ENCODE peak calls at places on chromosomes 4 and X, in ten cellular contexts. J is GM06990, H is heart left ventricle, T is stomach, F is PC-3, B is AG04450, X is endodermal cell, D is gastrocnemius medialis, P is keratinocyte, R is mammary epithelial cell. G is an unnamed sample.

GRCh38 chr4:7646384-7647061 is 211.8 kb upstream of the PSAPL1 start:
- DNase-seq in J (no peak), H (no peak), T (no peak), F (no peak), B (no peak), X (no peak), D (no peak), P (no peak), R (no peak), G (no peak)

GRCh38 chrX:150257348-150258175 is 105.6 kb upstream of the MAMLD1 start:
- DNase-seq in J (no peak), H (no peak), T (no peak), F (no peak), B (no peak), X (peak), D (no peak), P (no peak), R (no peak), G (no peak)

GRCh38 chr4:175054980-175055379 is 136.8 kb downstream of the ADAM29 start:
- DNase-seq in J (no peak), H (peak), T (no peak), F (no peak), B (no peak), X (peak), D (no peak), P (no peak), R (no peak), G (no peak)

GRCh38 chr4:98260047-98260578 is 1.1 kb upstream of the RAP1GDS1 start:
- DNase-seq in J (peak), H (peak), T (peak), F (peak), B (no peak), X (peak), D (peak), P (no peak), R (no peak), G (no peak)

GRCh38 chrX:31932769-31933168 is 860.9 kb upstream of the FTHL17 start:
- DNase-seq in J (no peak), H (no peak), T (no peak), F (no peak), B (no peak), X (no peak), D (no peak), P (no peak), R (no peak), G (no peak)

GRCh38 chr4:41360911-41361830 is 104.4 kb downstream of the UCHL1 start:
- DNase-seq in J (peak), H (peak), T (peak), F (peak), B (no peak), X (peak), D (peak), P (no peak), R (peak), G (peak)

GRCh38 chr4:170698334-170698733 is 608.6 kb upstream of the AADAT start:
- DNase-seq in J (no peak), H (no peak), T (no peak), F (no peak), B (no peak), X (no peak), D (no peak), P (no peak), R (no peak), G (no peak)

GRCh38 chr4:144578681-144579080 is 67.3 kb upstream of the HHIP start:
- DNase-seq in J (no peak), H (no peak), T (no peak), F (peak), B (no peak), X (no peak), D (no peak), P (no peak), R (no peak), G (no peak)

GRCh38 chrX:18041656-18042055 is 179.0 kb downstream of the BEND2 start:
- DNase-seq in J (no peak), H (no peak), T (no peak), F (peak), B (no peak), X (no peak), D (no peak), P (no peak), R (no peak), G (no peak)

GRCh38 chr4:173237722-173238121 is 69.1 kb downstream of the GALNT7 start:
- DNase-seq in J (no peak), H (no peak), T (no peak), F (no peak), B (no peak), X (no peak), D (no peak), P (no peak), R (no peak), G (no peak)

GRCh38 chr4:147054241-147054902 is 108.7 kb upstream of the TTC29 start:
- DNase-seq in J (no peak), H (no peak), T (no peak), F (peak), B (no peak), X (no peak), D (no peak), P (no peak), R (no peak), G (peak)

GRCh38 chrX:115940348-115940747 is 230.2 kb upstream of the AGTR2 start:
- DNase-seq in J (peak), H (no peak), T (no peak), F (no peak), B (no peak), X (no peak), D (no peak), P (no peak), R (no peak), G (peak)

GRCh38 chr4:106312997-106313522 is 2.9 kb downstream of the TBCK start:
- DNase-seq in J (no peak), H (no peak), T (no peak), F (no peak), B (no peak), X (no peak), D (no peak), P (no peak), R (no peak), G (no peak)

GRCh38 chr4:159105063-159105414 is 2.2 kb downstream of the RAPGEF2 start:
- DNase-seq in J (no peak), H (no peak), T (no peak), F (peak), B (no peak), X (no peak), D (no peak), P (no peak), R (peak), G (no peak)

GRCh38 chr4:57044996-57045395 is 65.2 kb downstream of the IGFBP7 start:
- DNase-seq in J (no peak), H (no peak), T (no peak), F (peak), B (no peak), X (no peak), D (no peak), P (no peak), R (no peak), G (no peak)

GRCh38 chr4:19930742-19931141 is 321.0 kb upstream of the SLIT2 start:
- DNase-seq in J (no peak), H (no peak), T (no peak), F (no peak), B (no peak), X (no peak), D (no peak), P (no peak), R (no peak), G (no peak)

GRCh38 chr4:185128272-185129119 is 14.6 kb upstream of the SLC25A4 start:
- DNase-seq in J (peak), H (peak), T (no peak), F (no peak), B (no peak), X (peak), D (no peak), P (no peak), R (peak), G (no peak)

GRCh38 chr4:688695-689497 is at the start of gene SLC49A3:
- DNase-seq in J (no peak), H (peak), T (peak), F (no peak), B (no peak), X (peak), D (no peak), P (no peak), R (no peak), G (no peak)

GRCh38 chrX:26613951-26614350 is 398.0 kb downstream of the MAGEB5 start:
- DNase-seq in J (no peak), H (no peak), T (no peak), F (no peak), B (no peak), X (no peak), D (no peak), P (no peak), R (no peak), G (peak)

GRCh38 chrX:111100191-111100590 is 4.2 kb downstream of the PAK3 start:
- DNase-seq in J (no peak), H (no peak), T (no peak), F (peak), B (no peak), X (peak), D (no peak), P (no peak), R (peak), G (peak)

GRCh38 chrX:106177106-106177981 is 9.2 kb downstream of the PWWP3B start:
- DNase-seq in J (no peak), H (peak), T (no peak), F (no peak), B (no peak), X (peak), D (peak), P (no peak), R (no peak), G (no peak)

GRCh38 chr4:185210102-185210981 is 944 bp downstream of the SNX25 start:
- DNase-seq in J (peak), H (peak), T (peak), F (peak), B (no peak), X (peak), D (peak), P (no peak), R (peak), G (peak)

GRCh38 chr4:181860668-181861067 is 382.5 kb upstream of the TENM3 start:
- DNase-seq in J (no peak), H (no peak), T (no peak), F (no peak), B (no peak), X (no peak), D (no peak), P (no peak), R (no peak), G (no peak)

GRCh38 chr4:176150283-176150682 is 45.1 kb downstream of the SPATA4 start:
- DNase-seq in J (no peak), H (no peak), T (no peak), F (peak), B (no peak), X (no peak), D (no peak), P (no peak), R (peak), G (peak)

GRCh38 chr4:6917445-6918241 is 8.0 kb downstream of the TBC1D14 start:
- DNase-seq in J (peak), H (peak), T (peak), F (peak), B (no peak), X (peak), D (peak), P (no peak), R (no peak), G (peak)

GRCh38 chr4:16745009-16745408 is 153.4 kb downstream of the LDB2 start:
- DNase-seq in J (no peak), H (no peak), T (no peak), F (peak), B (peak), X (no peak), D (no peak), P (no peak), R (no peak), G (peak)

GRCh38 chr4:38867478-38868054 is at the start of gene FAM114A1:
- DNase-seq in J (peak), H (peak), T (peak), F (peak), B (no peak), X (peak), D (peak), P (no peak), R (peak), G (peak)

GRCh38 chr4:121370729-121371325 is 10.0 kb downstream of the QRFPR start:
- DNase-seq in J (no peak), H (peak), T (peak), F (peak), B (peak), X (peak), D (no peak), P (no peak), R (peak), G (peak)

GRCh38 chr4:53686521-53686920 is 95.2 kb upstream of the LNX1 start:
- DNase-seq in J (no peak), H (no peak), T (no peak), F (no peak), B (no peak), X (no peak), D (no peak), P (no peak), R (no peak), G (no peak)

GRCh38 chr4:186074189-186074588 is 5.2 kb downstream of the TLR3 start:
- DNase-seq in J (no peak), H (no peak), T (no peak), F (no peak), B (no peak), X (no peak), D (no peak), P (no peak), R (no peak), G (no peak)

GRCh38 chrX:84909151-84909550 is 94.5 kb upstream of the APOOL start:
- DNase-seq in J (no peak), H (no peak), T (no peak), F (no peak), B (no peak), X (no peak), D (no peak), P (no peak), R (no peak), G (peak)

DNA sequence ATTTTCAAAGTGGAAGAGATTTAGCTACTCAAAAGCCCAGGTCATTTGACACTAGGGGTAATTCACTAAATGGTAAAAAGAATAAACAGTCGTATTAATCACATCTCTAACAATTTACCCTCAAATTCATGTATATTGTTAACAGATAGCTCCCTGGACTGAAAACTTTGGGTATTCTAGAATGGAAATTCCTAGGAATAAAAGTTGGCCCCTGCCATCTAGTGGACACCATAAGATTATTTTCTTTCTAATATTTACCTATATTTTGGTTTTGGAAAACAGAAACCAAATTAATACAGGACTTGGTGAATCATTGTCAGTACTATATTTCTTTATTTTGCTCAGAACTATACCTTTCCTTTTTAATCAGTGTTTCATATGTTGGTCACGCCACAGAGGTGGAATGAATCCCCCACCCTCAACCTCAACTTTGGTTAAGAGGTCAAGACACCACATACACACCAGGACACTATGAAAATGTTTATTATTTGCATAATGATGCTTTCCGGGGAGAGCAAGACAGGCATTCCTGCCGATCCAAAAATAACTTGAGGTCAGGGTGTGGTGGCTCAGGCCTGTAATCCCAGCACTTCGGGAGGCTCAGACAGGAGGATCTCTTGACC is 96.2 kb upstream of the APOOL start:
- DNase-seq in J (no peak), H (no peak), T (no peak), F (peak), B (no peak), X (no peak), D (no peak), P (no peak), R (peak), G (peak)
- TF ChIP-seq CTCF in J (no peak), H (peak), T (no peak), F (peak), B (peak), X (peak), D (no peak), P (no peak), R (peak), G (peak)

GRCh38 chrX:100609591-100609990 is 24.9 kb downstream of the TNMD start:
- DNase-seq in J (no peak), H (no peak), T (no peak), F (peak), B (no peak), X (no peak), D (no peak), P (no peak), R (no peak), G (no peak)
- TF ChIP-seq CTCF in J (peak), H (peak), T (no peak), F (peak), B (no peak), X (peak), D (no peak), P (no peak), R (no peak), G (peak)

GRCh38 chrX:132740316-132741123 is 217.9 kb downstream of the HS6ST2 start:
- DNase-seq in J (no peak), H (no peak), T (no peak), F (peak), B (no peak), X (no peak), D (no peak), P (no peak), R (no peak), G (peak)
- TF ChIP-seq CTCF in J (peak), H (peak), T (no peak), F (peak), B (peak), X (peak), D (peak), P (peak), R (peak), G (peak)

GRCh38 chrX:125436855-125437254 is 117.2 kb downstream of the TEX13C start:
- DNase-seq in J (no peak), H (no peak), T (no peak), F (peak), B (no peak), X (no peak), D (no peak), P (no peak), R (peak), G (peak)
- TF ChIP-seq CTCF in J (peak), H (no peak), T (no peak), F (peak), B (no peak), X (peak), D (no peak), P (no peak), R (no peak), G (peak)

GRCh38 chr4:47786958-47787370 is 50.9 kb downstream of the CORIN start:
- DNase-seq in J (peak), H (no peak), T (no peak), F (no peak), B (no peak), X (no peak), D (no peak), P (no peak), R (no peak), G (no peak)
- TF ChIP-seq CTCF in J (no peak), H (no peak), T (no peak), F (no peak), B (no peak), X (no peak), D (no peak), P (no peak), R (no peak), G (no peak)

GRCh38 chr4:169345207-169345788 is 74.5 kb upstream of the SH3RF1 start:
- DNase-seq in J (no peak), H (no peak), T (no peak), F (peak), B (no peak), X (no peak), D (no peak), P (peak), R (peak), G (peak)
- TF ChIP-seq CTCF in J (no peak), H (no peak), T (no peak), F (no peak), B (no peak), X (no peak), D (no peak), P (no peak), R (no peak), G (no peak)

DNA sequence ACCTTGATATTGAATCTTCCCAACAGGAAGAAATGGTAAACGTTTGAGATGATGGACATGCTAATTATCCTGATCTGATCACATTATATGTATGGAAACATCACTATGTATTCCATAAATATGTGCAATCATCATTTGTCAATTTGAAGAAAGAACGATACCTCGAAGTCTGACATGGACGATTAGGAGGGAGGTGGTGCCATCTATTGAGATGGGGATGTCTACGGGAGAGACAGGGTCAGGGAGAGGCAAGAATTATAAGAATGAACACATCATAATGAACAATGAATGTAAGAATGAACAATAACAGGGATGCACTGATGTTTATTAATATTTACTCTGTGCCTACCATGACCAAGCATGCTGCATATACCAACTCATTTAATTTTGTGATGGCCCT is 93.7 kb upstream of the SOD3 start:
- DNase-seq in J (no peak), H (no peak), T (no peak), F (no peak), B (no peak), X (no peak), D (no peak), P (no peak), R (no peak), G (no peak)
- TF ChIP-seq CTCF in J (no peak), H (no peak), T (no peak), F (no peak), B (no peak), X (no peak), D (no peak), P (no peak), R (no peak), G (no peak)

GRCh38 chrX:123731987-123732678 is 719 bp downstream of the THOC2 start:
- DNase-seq in J (peak), H (no peak), T (no peak), F (peak), B (no peak), X (peak), D (no peak), P (no peak), R (no peak), G (peak)

GRCh38 chrX:123736333-123736921 is 3.6 kb upstream of the THOC2 start:
- DNase-seq in J (no peak), H (no peak), T (no peak), F (no peak), B (peak), X (no peak), D (no peak), P (no peak), R (peak), G (no peak)

GRCh38 chrX:123728554-123728953 is 4.3 kb downstream of the THOC2 start:
- DNase-seq in J (no peak), H (no peak), T (no peak), F (no peak), B (no peak), X (no peak), D (no peak), P (no peak), R (no peak), G (no peak)

GRCh38 chrX:123731258-123731986 is 1.4 kb downstream of the THOC2 start:
- DNase-seq in J (no peak), H (no peak), T (no peak), F (peak), B (no peak), X (no peak), D (no peak), P (no peak), R (no peak), G (peak)

DNA sequence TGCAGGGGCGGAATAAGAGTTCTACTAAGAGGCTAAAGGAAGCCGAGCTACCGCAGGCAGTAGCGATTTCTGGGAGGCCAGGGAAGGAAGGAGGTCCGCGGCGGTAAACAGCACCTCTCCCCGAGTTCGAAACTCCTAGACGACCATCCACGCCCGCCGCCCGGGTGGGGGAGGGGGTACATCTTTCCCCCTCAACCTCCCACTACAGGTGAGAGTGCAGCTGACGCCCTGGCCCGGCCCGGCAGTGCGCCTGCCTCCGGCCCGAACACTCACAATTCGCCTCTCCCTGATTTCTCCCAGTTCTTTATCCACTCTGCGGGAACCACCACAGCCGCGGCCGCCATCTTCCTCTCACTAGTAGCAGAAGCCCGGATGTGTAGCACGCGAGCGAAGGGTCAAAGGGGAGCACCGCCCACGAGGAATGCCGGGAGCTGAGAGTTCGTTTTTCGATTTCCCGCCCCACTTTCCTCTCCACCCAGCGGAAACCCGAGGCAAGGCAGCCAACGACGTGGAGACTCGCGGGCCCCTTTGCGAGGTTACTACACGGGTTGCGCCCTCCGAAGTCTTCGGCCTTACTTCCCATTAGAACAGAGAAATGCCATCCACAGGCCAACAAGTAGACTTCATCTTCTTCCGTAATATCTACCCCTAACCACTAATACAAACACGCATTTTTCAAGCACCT is at the start of gene THOC2:
- DNase-seq in J (peak), H (peak), T (peak), F (peak), B (peak), X (peak), D (peak), P (peak), R (peak), G (peak)
- TF ChIP-seq CTCF in J (peak), H (peak), T (peak), F (peak), B (peak), X (peak), D (peak), P (peak), R (peak), G (no peak)